ENCODE peak calls at places on chromosomes 4 and X, in five cellular contexts. One of them, this sample, is unnamed.

GRCh38 chr4:99876946-99877345 is 17.3 kb downstream of the LAMTOR3 start:
- DNase-seq in lung: no peak
- DNase-seq in psoas muscle: no peak
- DNase-seq in transverse colon: no peak
- DNase-seq in fibroblast of lung: peak; percentile 15
- DNase-seq in this sample: no peak

GRCh38 chr4:823761-824460 is 2.0 kb downstream of the CPLX1 start:
- DNase-seq in lung: no peak
- DNase-seq in psoas muscle: peak; percentile 26
- DNase-seq in transverse colon: no peak
- DNase-seq in fibroblast of lung: no peak
- DNase-seq in this sample: no peak

GRCh38 chr4:168569066-168569908 is 72.4 kb downstream of the PALLD start:
- DNase-seq in lung: peak; percentile 57
- DNase-seq in psoas muscle: no peak
- DNase-seq in transverse colon: peak; percentile 45
- DNase-seq in fibroblast of lung: peak; percentile 67
- DNase-seq in this sample: no peak

GRCh38 chr4:102036619-102037376 is 246.3 kb downstream of the BANK1 start:
- DNase-seq in lung: no peak
- DNase-seq in psoas muscle: no peak
- DNase-seq in transverse colon: no peak
- DNase-seq in fibroblast of lung: peak; percentile 37
- DNase-seq in this sample: no peak

GRCh38 chr4:105280338-105280809 is 133.7 kb downstream of the TET2 start:
- DNase-seq in lung: no peak
- DNase-seq in psoas muscle: no peak
- DNase-seq in transverse colon: no peak
- DNase-seq in fibroblast of lung: peak; percentile 99
- DNase-seq in this sample: no peak

GRCh38 chr4:182916483-182917181 is 554 bp downstream of the DCTD start:
- DNase-seq in lung: peak; percentile 59
- DNase-seq in psoas muscle: peak; percentile 81
- DNase-seq in transverse colon: peak; percentile 72
- DNase-seq in fibroblast of lung: peak; percentile 79
- DNase-seq in this sample: no peak

GRCh38 chr4:52201705-52202104 is 150.6 kb downstream of the SPATA18 start:
- DNase-seq in lung: no peak
- DNase-seq in psoas muscle: no peak
- DNase-seq in transverse colon: no peak
- DNase-seq in fibroblast of lung: no peak
- DNase-seq in this sample: no peak

GRCh38 chrX:119399772-119400101 is 601 bp downstream of the SLC25A43 start:
- DNase-seq in lung: no peak
- DNase-seq in psoas muscle: peak; percentile 60
- DNase-seq in transverse colon: no peak
- DNase-seq in fibroblast of lung: peak; percentile 47
- DNase-seq in this sample: no peak

GRCh38 chrX:108399427-108400165 is 38.6 kb downstream of the COL4A6 start:
- DNase-seq in lung: no peak
- DNase-seq in psoas muscle: no peak
- DNase-seq in transverse colon: no peak
- DNase-seq in fibroblast of lung: peak; percentile 16
- DNase-seq in this sample: no peak

GRCh38 chr4:74968456-74969164 is 35.7 kb downstream of the PARM1 start:
- DNase-seq in lung: no peak
- DNase-seq in psoas muscle: no peak
- DNase-seq in transverse colon: no peak
- DNase-seq in fibroblast of lung: no peak
- DNase-seq in this sample: no peak

GRCh38 chr4:4981427-4981826 is 37.8 kb downstream of the CYTL1 start:
- DNase-seq in lung: no peak
- DNase-seq in psoas muscle: no peak
- DNase-seq in transverse colon: no peak
- DNase-seq in fibroblast of lung: no peak
- DNase-seq in this sample: no peak

GRCh38 chr4:90799895-90800294 is 672.7 kb downstream of the CCSER1 start:
- DNase-seq in lung: no peak
- DNase-seq in psoas muscle: no peak
- DNase-seq in transverse colon: no peak
- DNase-seq in fibroblast of lung: no peak
- DNase-seq in this sample: no peak
- TF ChIP-seq CTCF in lung: no peak
- TF ChIP-seq CTCF in psoas muscle: no peak
- TF ChIP-seq CTCF in transverse colon: no peak
- TF ChIP-seq CTCF in fibroblast of lung: no peak
- TF ChIP-seq CTCF in this sample: no peak

GRCh38 chr4:91840359-91840758 is 463.4 kb upstream of the GRID2 start:
- DNase-seq in lung: no peak
- DNase-seq in psoas muscle: no peak
- DNase-seq in transverse colon: no peak
- DNase-seq in fibroblast of lung: no peak
- DNase-seq in this sample: no peak
- H3K4me3 ChIP-seq in lung: no peak overlapping the region
- H3K4me3 ChIP-seq in psoas muscle: no peak overlapping the region
- H3K4me3 ChIP-seq in transverse colon: no peak overlapping the region
- H3K4me3 ChIP-seq in fibroblast of lung: no peak overlapping the region
- H3K4me3 ChIP-seq in this sample: no peak overlapping the region

DNA sequence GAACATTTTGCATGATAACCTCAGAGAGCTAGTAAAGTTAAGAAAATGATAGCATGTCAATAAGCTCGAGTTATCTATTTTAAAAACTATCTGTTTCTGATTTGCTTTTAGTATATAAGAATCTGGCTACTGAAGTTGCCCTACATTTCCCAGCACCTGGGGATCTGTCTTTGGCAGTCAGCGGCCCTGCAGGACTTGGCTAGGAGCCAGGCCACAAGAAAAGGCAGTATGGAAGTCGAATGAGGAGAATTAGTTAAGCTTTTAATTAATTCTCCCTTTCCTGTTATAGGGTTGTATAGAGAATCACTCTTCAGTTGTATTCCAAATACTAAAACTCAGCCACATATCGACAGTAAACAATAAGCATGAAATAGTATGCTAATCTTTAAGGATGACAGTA is 22.7 kb downstream of the POU4F2 start:
- DNase-seq in lung: no peak
- DNase-seq in psoas muscle: no peak
- DNase-seq in transverse colon: no peak
- DNase-seq in fibroblast of lung: no peak
- DNase-seq in this sample: no peak
- H3K27me3 ChIP-seq in lung: no peaks in the 10 kb centered on the region
- H3K27me3 ChIP-seq in psoas muscle: peaks cover 8% of the 10 kb centered on the region
- H3K27me3 ChIP-seq in transverse colon: peaks cover 15% of the 10 kb centered on the region
- H3K27me3 ChIP-seq in fibroblast of lung: no peaks in the 10 kb centered on the region
- H3K27me3 ChIP-seq in this sample: no peaks in the 10 kb centered on the region

GRCh38 chrX:11996810-11997209 is 141.5 kb upstream of the FRMPD4 start:
- DNase-seq in lung: no peak
- DNase-seq in psoas muscle: no peak
- DNase-seq in transverse colon: no peak
- DNase-seq in fibroblast of lung: no peak
- DNase-seq in this sample: no peak

GRCh38 chrX:12002876-12003275 is 135.4 kb upstream of the FRMPD4 start:
- DNase-seq in lung: no peak
- DNase-seq in psoas muscle: no peak
- DNase-seq in transverse colon: no peak
- DNase-seq in fibroblast of lung: peak; percentile 37
- DNase-seq in this sample: no peak

DNA sequence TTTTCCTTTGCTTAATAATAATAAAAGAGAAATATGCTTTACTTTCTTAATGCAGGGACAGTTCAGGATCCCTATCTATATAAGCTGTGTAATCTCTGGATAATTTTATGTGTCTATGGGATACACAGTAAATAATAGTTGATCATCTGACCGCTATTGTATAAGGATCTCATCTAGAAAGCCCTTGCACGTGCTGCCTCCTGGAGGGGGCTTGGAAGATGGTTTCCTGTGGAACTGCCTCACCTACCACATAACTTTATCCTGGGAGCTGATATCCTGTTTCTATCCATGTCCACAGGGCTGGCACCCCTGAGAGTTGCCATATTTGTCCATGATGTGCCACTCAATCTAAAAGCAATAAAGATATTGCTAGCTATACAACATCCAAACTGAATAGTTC is 139.3 kb upstream of the FRMPD4 start:
- DNase-seq in lung: no peak
- DNase-seq in psoas muscle: no peak
- DNase-seq in transverse colon: no peak
- DNase-seq in fibroblast of lung: no peak
- DNase-seq in this sample: no peak
- TF ChIP-seq CTCF in lung: no peak
- TF ChIP-seq CTCF in psoas muscle: no peak
- TF ChIP-seq CTCF in transverse colon: no peak
- TF ChIP-seq CTCF in fibroblast of lung: no peak
- TF ChIP-seq CTCF in this sample: no peak

DNA sequence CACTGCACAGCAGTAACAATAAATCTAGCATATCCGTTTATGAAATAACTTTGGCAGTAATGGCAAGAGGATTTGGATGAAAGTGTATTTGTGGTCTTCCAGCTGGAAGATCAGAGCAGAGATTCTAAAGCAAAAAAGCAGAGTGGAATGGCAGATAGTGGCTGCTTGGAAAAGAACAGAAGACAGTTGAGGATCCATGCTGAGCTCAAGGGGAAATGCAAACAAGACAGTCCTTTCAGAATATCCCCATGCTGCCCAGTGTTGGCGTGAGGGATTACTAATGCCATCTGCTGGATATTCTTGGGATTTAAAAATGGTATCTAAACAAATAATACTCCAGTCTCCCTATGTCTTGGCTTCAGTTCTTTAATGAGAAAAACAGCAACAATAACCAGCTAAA is 629.1 kb upstream of the ATOH1 start:
- DNase-seq in lung: no peak
- DNase-seq in psoas muscle: no peak
- DNase-seq in transverse colon: no peak
- DNase-seq in fibroblast of lung: peak; percentile 31
- DNase-seq in this sample: no peak
- H3K4me3 ChIP-seq in lung: no peak overlapping the region
- H3K4me3 ChIP-seq in psoas muscle: no peak overlapping the region
- H3K4me3 ChIP-seq in transverse colon: no peak overlapping the region
- H3K4me3 ChIP-seq in fibroblast of lung: no peak overlapping the region
- H3K4me3 ChIP-seq in this sample: no peak overlapping the region

GRCh38 chrX:25017667-25018247 is 2.0 kb upstream of the ARX start:
- DNase-seq in lung: no peak
- DNase-seq in psoas muscle: peak; percentile 52
- DNase-seq in transverse colon: no peak
- DNase-seq in fibroblast of lung: no peak
- DNase-seq in this sample: no peak

GRCh38 chrX:25020391-25021131 is 4.8 kb upstream of the ARX start:
- DNase-seq in lung: no peak
- DNase-seq in psoas muscle: peak; percentile 54
- DNase-seq in transverse colon: no peak
- DNase-seq in fibroblast of lung: no peak
- DNase-seq in this sample: no peak

GRCh38 chrX:25021132-25021498 is 5.3 kb upstream of the ARX start:
- DNase-seq in lung: no peak
- DNase-seq in psoas muscle: no peak
- DNase-seq in transverse colon: no peak
- DNase-seq in fibroblast of lung: no peak
- DNase-seq in this sample: no peak

GRCh38 chrX:25018682-25019081 is 2.9 kb upstream of the ARX start:
- DNase-seq in lung: no peak
- DNase-seq in psoas muscle: no peak
- DNase-seq in transverse colon: no peak
- DNase-seq in fibroblast of lung: no peak
- DNase-seq in this sample: no peak

GRCh38 chrX:25019707-25020390 is 4.1 kb upstream of the ARX start:
- DNase-seq in lung: no peak
- DNase-seq in psoas muscle: no peak
- DNase-seq in transverse colon: no peak
- DNase-seq in fibroblast of lung: no peak
- DNase-seq in this sample: no peak
- H3K27me3 ChIP-seq in lung: peaks cover 14% of the 10 kb centered on the region
- H3K27me3 ChIP-seq in psoas muscle: peaks cover 88% of the 10 kb centered on the region
- H3K27me3 ChIP-seq in transverse colon: peaks cover 93% of the 10 kb centered on the region
- H3K27me3 ChIP-seq in fibroblast of lung: peaks cover 69% of the 10 kb centered on the region
- H3K27me3 ChIP-seq in this sample: peaks cover 28% of the 10 kb centered on the region

DNA sequence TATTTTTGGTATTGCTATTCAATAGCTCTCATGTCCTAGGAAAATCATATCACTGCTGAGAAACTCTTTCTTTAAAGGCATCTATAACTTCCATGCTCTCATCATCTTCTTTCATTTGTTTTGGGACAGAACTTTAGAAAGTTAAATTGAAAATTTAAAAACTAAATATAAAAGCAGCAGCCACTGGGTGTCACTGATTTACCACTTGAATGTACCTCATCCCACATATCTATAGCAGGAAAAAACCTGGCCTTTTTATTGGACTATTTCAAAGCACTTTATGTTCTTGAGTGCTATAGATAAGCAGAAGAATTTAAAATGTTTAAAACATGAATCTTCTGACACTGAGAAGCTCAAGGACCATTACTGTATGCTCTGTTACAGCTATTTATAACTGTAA is 165.3 kb upstream of the TTC29 start:
- DNase-seq in lung: no peak
- DNase-seq in psoas muscle: no peak
- DNase-seq in transverse colon: no peak
- DNase-seq in fibroblast of lung: no peak
- DNase-seq in this sample: no peak
- TF ChIP-seq CTCF in lung: no peak
- TF ChIP-seq CTCF in psoas muscle: peak; percentile 6
- TF ChIP-seq CTCF in transverse colon: no peak
- TF ChIP-seq CTCF in fibroblast of lung: no peak
- TF ChIP-seq CTCF in this sample: no peak